ENCODE peak calls at places on chromosomes 16 and 17, in four cellular contexts. W, E, Z and P are unnamed samples. For H3K4me1, the result is how much of the 10 kb centered on the place peaks cover.

GRCh38 chr17:70947636-70948565 is 778.6 kb downstream of the KCNJ2 start:
- DNase-seq in W (no peak), E (no peak), Z (no peak), P (no peak)

GRCh38 chr17:68035131-68035522 is 408 bp upstream of the KPNA2 start:
- DNase-seq in W (peak), E (peak), Z (peak), P (peak)

GRCh38 chr17:1147664-1148063 is 32.1 kb downstream of the ABR start:
- DNase-seq in W (peak), E (no peak), Z (peak), P (no peak)

GRCh38 chr16:31711344-31711845 is 162.2 kb upstream of the ZNF267 start:
- DNase-seq in W (peak), E (no peak), Z (no peak), P (no peak)

GRCh38 chr17:60901222-60901621 is 223.6 kb downstream of the BCAS3 start:
- DNase-seq in W (no peak), E (no peak), Z (no peak), P (no peak)

GRCh38 chr17:4818276-4818675 is 11.3 kb downstream of the PLD2 start:
- DNase-seq in W (no peak), E (no peak), Z (no peak), P (no peak)

GRCh38 chr17:73566905-73567782 is 77.1 kb downstream of the SDK2 start:
- DNase-seq in W (no peak), E (no peak), Z (peak), P (no peak)

GRCh38 chr17:6462692-6463091 is 18.4 kb downstream of the PIMREG start:
- DNase-seq in W (no peak), E (no peak), Z (no peak), P (no peak)

GRCh38 chr17:50955667-50956120 is 89.5 kb upstream of the TOB1 start:
- DNase-seq in W (peak), E (no peak), Z (no peak), P (no peak)

GRCh38 chr16:75096730-75097129 is 19.9 kb downstream of the LDHD start:
- DNase-seq in W (peak), E (no peak), Z (peak), P (no peak)

GRCh38 chr17:34847939-34848338 is 113.3 kb downstream of the CCT6B start:
- DNase-seq in W (no peak), E (no peak), Z (no peak), P (no peak)

GRCh38 chr16:24075929-24076716 is 180.0 kb upstream of the CACNG3 start:
- DNase-seq in W (no peak), E (no peak), Z (peak), P (no peak)

GRCh38 chr16:80274576-80275191 is 266.1 kb upstream of the DYNLRB2 start:
- DNase-seq in W (no peak), E (no peak), Z (peak), P (no peak)

GRCh38 chr17:47995241-47995935 is 24.5 kb downstream of the CDK5RAP3 start:
- DNase-seq in W (no peak), E (no peak), Z (peak), P (no peak)

GRCh38 chr17:38421224-38421841 is 6.9 kb upstream of the ARHGAP23 start:
- DNase-seq in W (no peak), E (no peak), Z (peak), P (no peak)

GRCh38 chr16:84834403-84834772 is 14.6 kb downstream of the CRISPLD2 start:
- DNase-seq in W (no peak), E (no peak), Z (no peak), P (no peak)

GRCh38 chr17:45573915-45574314 is 83.4 kb upstream of the PLEKHM1 start:
- DNase-seq in W (no peak), E (no peak), Z (no peak), P (no peak)

GRCh38 chr17:10638151-10638550 is 19.0 kb downstream of the MYH3 start:
- DNase-seq in W (no peak), E (no peak), Z (no peak), P (no peak)

GRCh38 chr16:46730126-46730525 is 18.0 kb downstream of the MYLK3 start:
- DNase-seq in W (no peak), E (no peak), Z (no peak), P (no peak)

GRCh38 chr16:15949210-15950166 is at the start of gene ABCC1:
- DNase-seq in W (no peak), E (no peak), Z (peak), P (peak)

DNA sequence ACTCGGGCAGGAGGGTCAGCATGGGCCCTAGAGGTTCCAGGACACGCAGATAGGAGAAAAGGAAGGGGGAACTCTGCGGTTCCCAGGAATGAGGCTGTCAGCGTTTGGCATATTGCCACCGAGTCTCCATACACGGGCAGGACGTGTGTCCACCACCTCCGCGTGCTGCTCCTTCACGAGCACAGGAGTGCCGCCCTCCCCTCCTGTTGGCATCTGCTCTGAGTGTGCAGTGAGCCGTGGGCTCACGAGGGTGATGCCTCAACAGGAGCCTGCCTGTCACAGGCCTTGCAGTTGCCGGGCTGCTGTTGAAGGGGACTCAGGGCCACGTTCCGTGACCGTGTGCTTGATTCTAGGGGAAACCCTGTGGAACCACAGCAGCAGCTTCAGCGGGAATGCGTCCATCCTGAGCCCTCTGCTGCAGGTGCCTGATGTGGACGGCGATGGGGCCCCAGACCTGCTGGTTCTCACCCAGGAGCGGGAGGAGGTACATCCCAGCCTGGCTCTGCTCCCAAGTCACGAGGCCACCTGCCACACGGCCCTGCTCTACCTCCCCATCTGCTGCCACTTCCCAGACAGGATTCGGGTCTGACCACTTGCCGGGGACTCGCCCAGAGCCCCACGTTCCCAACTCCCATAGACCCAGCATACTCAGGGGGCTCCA is 14.6 kb downstream of the RGS11 start:
- DNase-seq in W (no peak), E (no peak), Z (no peak), P (no peak)
- H3K4me1 ChIP-seq in W (under half), E (under half), Z (under half), P (under half)

GRCh38 chr17:74924250-74924948 is at the start of gene OTOP2:
- DNase-seq in W (peak), E (peak), Z (peak), P (peak)

GRCh38 chr17:74922694-74923537 is at the start of gene USH1G:
- DNase-seq in W (no peak), E (no peak), Z (peak), P (no peak)

GRCh38 chr17:74925242-74925641 is 1.2 kb downstream of the OTOP2 start:
- DNase-seq in W (no peak), E (no peak), Z (no peak), P (no peak)

GRCh38 chr17:74922172-74922571 is 883 bp downstream of the USH1G start:
- DNase-seq in W (no peak), E (no peak), Z (no peak), P (no peak)

GRCh38 chr17:74923538-74924249 is 379 bp upstream of the OTOP2 start:
- DNase-seq in W (peak), E (no peak), Z (peak), P (peak)
- TF ChIP-seq CTCF in W (peak), E (peak), Z (peak), P (peak)

GRCh38 chr16:48612621-48613020 is 2.6 kb upstream of the N4BP1 start:
- DNase-seq in W (no peak), E (no peak), Z (no peak), P (no peak)
- H3K4me1 ChIP-seq in W (under half), E (under half), Z (under half), P (half or more)

GRCh38 chr17:83076930-83077329 is 2.5 kb upstream of the METRNL start:
- DNase-seq in W (no peak), E (no peak), Z (no peak), P (no peak)
- TF ChIP-seq CTCF in W (peak), E (no peak), Z (peak), P (peak)